ENCODE peak calls at places on chromosomes 1 and 21, in six cellular contexts. One of them, this sample, is unnamed.

GRCh38 chr1:42157667-42158066 is 4.5 kb downstream of the GUCA2B start:
- ATAC-seq in A549: peak; percentile 63
- ATAC-seq in K562: peak; percentile 67
- ATAC-seq in GM12878: peak; percentile 37
- ATAC-seq in upper lobe of left lung: peak; percentile 13
- ATAC-seq in HepG2: peak; percentile 62
- ATAC-seq in this sample: no peak

GRCh38 chr1:209513226-209513625 is 70.3 kb upstream of the CAMK1G start:
- ATAC-seq in K562: peak; percentile 94
- ATAC-seq in GM12878: peak; percentile 85
- ATAC-seq in HepG2: peak; percentile 79
- ATAC-seq in A549: peak; percentile 89
- ATAC-seq in upper lobe of left lung: no peak
- ATAC-seq in this sample: no peak

GRCh38 chr1:233794863-233795262 is 109.6 kb upstream of the SLC35F3 start:
- ATAC-seq in upper lobe of left lung: no peak
- ATAC-seq in K562: no peak
- ATAC-seq in GM12878: no peak
- ATAC-seq in HepG2: no peak
- ATAC-seq in A549: no peak
- ATAC-seq in this sample: no peak

GRCh38 chr21:43749686-43750262 is 26.3 kb downstream of the CSTB start:
- ATAC-seq in upper lobe of left lung: no peak
- ATAC-seq in A549: no peak
- ATAC-seq in K562: no peak
- ATAC-seq in GM12878: no peak
- ATAC-seq in HepG2: no peak
- ATAC-seq in this sample: no peak

GRCh38 chr1:117008675-117009074 is 7.1 kb downstream of the CD101 start:
- ATAC-seq in upper lobe of left lung: no peak
- ATAC-seq in HepG2: no peak
- ATAC-seq in A549: no peak
- ATAC-seq in K562: peak; percentile 68
- ATAC-seq in GM12878: peak; percentile 45
- ATAC-seq in this sample: no peak

GRCh38 chr1:53038565-53038964 is 23.4 kb upstream of the PODN start:
- ATAC-seq in HepG2: no peak
- ATAC-seq in GM12878: no peak
- ATAC-seq in upper lobe of left lung: no peak
- ATAC-seq in A549: no peak
- ATAC-seq in K562: no peak
- ATAC-seq in this sample: no peak

GRCh38 chr1:116987256-116987555 is 14.4 kb upstream of the CD101 start:
- ATAC-seq in K562: no peak
- ATAC-seq in upper lobe of left lung: no peak
- ATAC-seq in GM12878: peak; percentile 58
- ATAC-seq in HepG2: no peak
- ATAC-seq in A549: no peak
- ATAC-seq in this sample: no peak

GRCh38 chr1:14897080-14897449 is 256.5 kb upstream of the TMEM51 start:
- ATAC-seq in A549: peak; percentile 56
- ATAC-seq in HepG2: no peak
- ATAC-seq in upper lobe of left lung: no peak
- ATAC-seq in GM12878: peak; percentile 40
- ATAC-seq in K562: peak; percentile 97
- ATAC-seq in this sample: no peak

GRCh38 chr1:99681583-99681982 is 35.7 kb downstream of the PALMD start:
- ATAC-seq in K562: no peak
- ATAC-seq in GM12878: no peak
- ATAC-seq in HepG2: no peak
- ATAC-seq in A549: peak; percentile 60
- ATAC-seq in upper lobe of left lung: no peak
- ATAC-seq in this sample: no peak

GRCh38 chr1:155847823-155848529 is 9.0 kb downstream of the GON4L start:
- ATAC-seq in A549: no peak
- ATAC-seq in upper lobe of left lung: no peak
- ATAC-seq in K562: peak; percentile 52
- ATAC-seq in GM12878: peak; percentile 71
- ATAC-seq in HepG2: no peak
- ATAC-seq in this sample: no peak

GRCh38 chr1:204493145-204493881 is 1.3 kb downstream of the PIK3C2B start:
- ATAC-seq in K562: no peak
- ATAC-seq in A549: peak; percentile 14
- ATAC-seq in upper lobe of left lung: peak; percentile 89
- ATAC-seq in GM12878: no peak
- ATAC-seq in HepG2: peak; percentile 27
- ATAC-seq in this sample: peak; percentile 72

GRCh38 chr1:204495078-204495753 is 611 bp upstream of the PIK3C2B start:
- ATAC-seq in upper lobe of left lung: no peak
- ATAC-seq in K562: no peak
- ATAC-seq in GM12878: peak; percentile 54
- ATAC-seq in HepG2: no peak
- ATAC-seq in A549: peak; percentile 7
- ATAC-seq in this sample: no peak

GRCh38 chr1:204493882-204494280 is 724 bp downstream of the PIK3C2B start:
- ATAC-seq in HepG2: peak; percentile 80
- ATAC-seq in K562: peak; percentile 61
- ATAC-seq in GM12878: peak; percentile 56
- ATAC-seq in A549: peak; percentile 72
- ATAC-seq in upper lobe of left lung: peak; percentile 90
- ATAC-seq in this sample: peak; percentile 47

GRCh38 chr1:204491653-204492052 is 3.0 kb downstream of the PIK3C2B start:
- ATAC-seq in GM12878: no peak
- ATAC-seq in upper lobe of left lung: no peak
- ATAC-seq in HepG2: no peak
- ATAC-seq in A549: no peak
- ATAC-seq in K562: no peak
- ATAC-seq in this sample: no peak

DNA sequence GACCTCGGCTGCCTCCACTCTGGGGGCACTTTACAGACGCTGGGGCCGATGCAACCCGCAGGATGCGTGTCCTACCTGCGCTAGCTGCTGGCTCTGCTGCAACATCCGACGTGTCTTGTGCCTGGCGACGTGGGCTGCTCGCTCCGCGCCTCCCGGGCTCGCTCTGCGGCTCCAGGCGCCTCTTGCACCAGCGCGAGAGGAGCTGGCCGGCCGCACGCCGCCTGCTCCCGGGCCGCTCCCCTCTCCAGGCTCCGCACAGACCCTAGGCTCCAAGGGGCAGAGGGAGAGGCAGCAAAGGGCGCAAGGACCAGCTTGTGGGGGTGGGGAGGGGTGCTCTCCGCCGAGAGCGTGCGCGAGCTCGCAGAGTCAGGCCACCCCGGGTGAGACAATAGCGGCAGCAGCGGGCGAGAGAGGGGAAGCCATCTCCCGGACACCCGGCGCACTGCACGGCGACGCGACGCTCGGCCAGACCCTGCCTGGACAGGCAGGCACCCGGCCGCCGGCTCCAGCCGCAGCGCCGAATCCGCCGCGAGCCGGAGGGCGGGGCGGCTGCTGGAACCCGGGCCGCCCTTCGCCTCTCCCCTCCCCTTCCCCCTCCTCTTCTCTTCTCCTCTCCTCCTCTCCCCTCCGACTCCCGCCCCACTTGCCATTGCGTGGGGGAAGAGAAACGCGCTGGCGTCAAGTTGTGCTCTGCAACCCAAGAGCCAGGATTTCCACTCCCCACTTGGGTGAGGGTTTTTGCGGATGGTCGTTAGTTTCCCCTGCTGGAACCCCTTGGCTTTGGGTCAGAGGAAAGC is at the start of gene PIK3C2B:
- ATAC-seq in upper lobe of left lung: peak; percentile 94
- ATAC-seq in HepG2: peak; percentile 98
- ATAC-seq in A549: peak; percentile 97
- ATAC-seq in K562: peak; percentile 99
- ATAC-seq in GM12878: peak; percentile 92
- ATAC-seq in this sample: peak; percentile 93
- TF ChIP-seq POLR2A in upper lobe of left lung: no peak
- TF ChIP-seq POLR2A in HepG2: peak; percentile 68
- TF ChIP-seq POLR2A in A549: peak; percentile 93
- TF ChIP-seq POLR2A in K562: no peak
- TF ChIP-seq POLR2A in GM12878: peak; percentile 86
- TF ChIP-seq POLR2A in this sample: peak; percentile 30

DNA sequence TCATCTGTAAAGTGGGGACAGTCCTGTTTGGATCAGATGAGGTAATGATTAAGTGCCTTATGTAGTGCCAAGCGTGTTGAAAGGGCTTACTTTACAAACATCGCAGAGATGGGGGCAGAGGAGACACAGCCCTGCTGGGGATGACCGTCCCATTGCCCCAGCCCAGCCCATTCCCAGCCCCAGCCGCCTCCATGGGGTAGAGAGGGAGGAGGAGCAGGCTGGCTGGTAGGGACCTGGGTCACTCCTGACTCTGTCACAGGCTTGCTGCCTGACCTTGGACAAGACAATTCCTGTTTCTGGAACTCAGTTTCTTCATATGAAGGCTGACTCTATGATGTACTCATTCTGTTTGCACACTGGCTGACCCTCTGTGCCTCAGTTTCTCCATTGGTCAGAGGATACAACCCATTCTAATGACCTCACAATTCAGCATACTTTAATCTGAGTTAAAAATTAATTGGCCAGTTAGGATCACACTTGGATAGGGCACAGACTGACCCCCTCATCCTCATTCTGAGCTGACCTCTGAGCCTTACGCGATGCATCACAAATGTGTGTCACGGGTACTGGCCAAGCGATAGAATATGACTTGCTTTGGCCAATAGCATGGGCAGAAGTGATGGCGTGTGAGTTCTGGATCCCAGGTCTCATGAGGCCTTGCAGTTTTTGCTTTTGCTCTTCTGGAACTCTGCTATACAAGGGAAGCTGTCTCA is 91.1 kb downstream of the PTPRU start:
- ATAC-seq in upper lobe of left lung: no peak
- ATAC-seq in K562: no peak
- ATAC-seq in A549: no peak
- ATAC-seq in GM12878: no peak
- ATAC-seq in HepG2: no peak
- ATAC-seq in this sample: no peak
- TF ChIP-seq EP300 in upper lobe of left lung: no peak
- TF ChIP-seq EP300 in K562: no peak
- TF ChIP-seq EP300 in A549: no peak
- TF ChIP-seq EP300 in GM12878: no peak
- TF ChIP-seq EP300 in HepG2: no peak
- TF ChIP-seq EP300 in this sample: no peak

DNA sequence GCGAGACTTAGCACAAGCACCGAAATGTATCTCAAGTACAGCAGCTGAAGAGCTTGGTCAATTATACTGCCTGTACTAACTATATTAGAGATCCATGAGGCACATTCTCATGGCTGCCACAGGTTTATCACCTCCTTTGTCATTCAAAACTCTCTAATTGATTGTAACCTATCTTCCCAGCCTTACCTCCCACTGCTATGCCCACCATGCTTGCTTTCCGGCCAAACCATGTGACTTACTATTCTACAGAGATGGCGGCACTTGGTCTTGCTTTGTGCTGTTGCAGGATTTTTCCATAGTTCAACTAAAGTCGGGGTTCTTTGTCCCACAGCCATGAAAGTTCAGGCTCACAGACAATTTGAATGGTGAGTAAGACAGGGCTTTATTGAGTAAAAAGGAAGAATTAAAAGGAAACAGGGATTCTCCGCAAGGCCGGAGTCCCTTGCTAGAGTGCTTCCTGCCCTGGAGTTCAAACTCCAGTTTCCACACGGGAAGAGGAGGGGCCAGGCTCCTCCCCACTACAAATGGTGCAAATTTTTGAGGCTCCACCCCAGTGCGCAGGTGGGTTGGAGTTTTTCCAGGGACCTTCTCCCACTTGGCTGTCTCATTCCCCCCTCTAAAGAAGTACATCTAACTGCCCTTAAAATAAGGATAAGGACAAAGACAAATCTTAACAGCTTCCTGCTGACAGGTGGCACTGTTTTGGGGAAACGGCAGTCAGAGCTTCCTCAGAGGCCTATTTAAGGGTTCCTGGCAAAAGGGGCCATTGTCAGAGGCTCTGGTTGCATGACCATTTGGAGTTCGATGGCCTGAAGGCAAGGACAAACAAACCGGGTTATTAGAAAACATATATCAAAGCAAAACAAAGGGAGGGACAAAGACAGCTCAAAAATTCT is 28.7 kb downstream of the FMO2 start:
- ATAC-seq in GM12878: no peak
- ATAC-seq in upper lobe of left lung: no peak
- ATAC-seq in A549: no peak
- ATAC-seq in K562: no peak
- ATAC-seq in HepG2: no peak
- ATAC-seq in this sample: no peak
- TF ChIP-seq CTCF in GM12878: no peak
- TF ChIP-seq CTCF in upper lobe of left lung: no peak
- TF ChIP-seq CTCF in A549: no peak
- TF ChIP-seq CTCF in K562: no peak
- TF ChIP-seq CTCF in HepG2: no peak
- TF ChIP-seq CTCF in this sample: no peak

GRCh38 chr21:31616216-31616615 is 43.3 kb upstream of the SOD1 start:
- ATAC-seq in A549: no peak
- ATAC-seq in upper lobe of left lung: no peak
- ATAC-seq in HepG2: no peak
- ATAC-seq in K562: no peak
- ATAC-seq in GM12878: no peak
- ATAC-seq in this sample: no peak
- TF ChIP-seq POLR2A in A549: no peak
- TF ChIP-seq POLR2A in upper lobe of left lung: no peak
- TF ChIP-seq POLR2A in HepG2: no peak
- TF ChIP-seq POLR2A in K562: no peak
- TF ChIP-seq POLR2A in GM12878: no peak
- TF ChIP-seq POLR2A in this sample: no peak

DNA sequence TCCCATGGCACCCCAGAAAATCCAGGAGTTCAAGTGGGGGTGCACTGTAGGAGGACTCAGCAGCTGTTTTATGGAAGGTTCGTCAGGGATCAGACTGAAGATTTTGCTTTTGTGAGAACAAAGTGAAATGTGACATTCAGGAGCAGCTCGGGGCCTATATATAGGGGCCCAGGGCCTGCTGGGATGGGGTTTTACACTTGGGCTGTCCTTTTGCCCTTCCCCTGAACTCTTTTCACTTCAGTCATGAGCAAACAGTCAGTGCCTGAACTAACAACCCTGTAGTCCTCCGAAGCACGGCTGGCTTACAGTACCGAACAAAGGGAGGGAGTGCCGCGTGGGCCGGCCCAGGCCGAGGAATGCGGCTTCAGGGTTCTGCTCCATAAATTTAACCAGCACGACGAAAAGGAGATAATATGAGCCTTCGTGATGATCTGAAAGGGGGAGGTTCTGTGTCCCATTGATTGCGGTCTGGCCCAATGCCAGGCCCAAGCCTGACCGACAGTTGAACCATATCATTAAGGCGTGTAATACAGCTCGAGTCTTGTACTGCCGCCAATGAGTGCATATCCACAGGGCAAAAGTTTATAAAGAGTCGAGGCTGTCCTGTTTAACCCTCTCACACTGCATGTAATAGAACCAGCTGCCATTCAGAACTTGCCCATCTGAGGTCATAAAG is 139.9 kb downstream of the DHRS3 start:
- ATAC-seq in upper lobe of left lung: peak; percentile 88
- ATAC-seq in A549: peak; percentile 95
- ATAC-seq in HepG2: peak; percentile 98
- ATAC-seq in GM12878: no peak
- ATAC-seq in K562: peak; percentile 86
- ATAC-seq in this sample: peak; percentile 79
- TF ChIP-seq EP300 in upper lobe of left lung: no peak
- TF ChIP-seq EP300 in A549: peak; percentile 96
- TF ChIP-seq EP300 in HepG2: no peak
- TF ChIP-seq EP300 in GM12878: no peak
- TF ChIP-seq EP300 in K562: peak; percentile 94
- TF ChIP-seq EP300 in this sample: no peak